ENCODE peak calls at places on chromosomes 2 and 18, in seven cellular contexts. G is H1, I is transverse colon, E is stomach, R is sigmoid colon, A is K562, M is GM12878. D is an unnamed sample.

GRCh38 chr2:60888853-60889252 is 7.5 kb downstream of the REL start:
- DNase-seq in G (no peak), I (no peak), E (no peak), R (no peak), A (no peak), M (no peak), D (no peak)

GRCh38 chr2:97348841-97349240 is 235.9 kb downstream of the ANKRD36 start:
- DNase-seq in G (no peak), I (no peak), E (no peak), R (no peak), A (no peak), M (no peak), D (no peak)

GRCh38 chr2:69645926-69646325 is 2.4 kb upstream of the AAK1 start:
- DNase-seq in G (no peak), I (no peak), E (no peak), R (no peak), A (no peak), M (no peak), D (no peak)

GRCh38 chr18:48902023-48902855 is 48.5 kb downstream of the SMAD7 start:
- DNase-seq in G (no peak), I (peak; percentile 75), E (peak; percentile 89), R (peak; percentile 93), A (peak; percentile 67), M (no peak), D (peak; percentile 96)

GRCh38 chr18:74065366-74065765 is 82.3 kb downstream of the FBXO15 start:
- DNase-seq in G (no peak), I (no peak), E (no peak), R (no peak), A (no peak), M (no peak), D (no peak)

GRCh38 chr2:7269993-7270392 is 352.8 kb downstream of the RNF144A start:
- DNase-seq in G (no peak), I (no peak), E (no peak), R (no peak), A (no peak), M (no peak), D (peak; percentile 62)

GRCh38 chr18:58997811-58998337 is 133.2 kb downstream of the ZNF532 start:
- DNase-seq in G (no peak), I (no peak), E (no peak), R (no peak), A (no peak), M (no peak), D (no peak)

GRCh38 chr2:235999011-235999410 is 169.2 kb downstream of the GBX2 start:
- DNase-seq in G (no peak), I (no peak), E (no peak), R (no peak), A (no peak), M (no peak), D (no peak)

GRCh38 chr2:127421871-127422618 is 3.8 kb downstream of the PROC start:
- DNase-seq in G (no peak), I (no peak), E (peak; percentile 22), R (peak; percentile 61), A (no peak), M (no peak), D (no peak)

GRCh38 chr2:70043252-70043875 is 43.9 kb upstream of the PCBP1 start:
- DNase-seq in G (no peak), I (peak; percentile 14), E (peak; percentile 35), R (no peak), A (no peak), M (no peak), D (no peak)

GRCh38 chr18:61949946-61950345 is 57.1 kb upstream of the RNF152 start:
- DNase-seq in G (no peak), I (no peak), E (no peak), R (no peak), A (no peak), M (no peak), D (peak; percentile 64)

GRCh38 chr2:25822190-25823117 is 55.8 kb downstream of the ASXL2 start:
- DNase-seq in G (peak; percentile 13), I (peak; percentile 32), E (peak; percentile 46), R (peak; percentile 63), A (no peak), M (no peak), D (no peak)

GRCh38 chr2:72919414-72920316 is 2.3 kb downstream of the EMX1 start:
- DNase-seq in G (no peak), I (no peak), E (peak; percentile 20), R (peak; percentile 3), A (no peak), M (no peak), D (no peak)

GRCh38 chr2:133331437-133331836 is 236.8 kb downstream of the NCKAP5 start:
- DNase-seq in G (no peak), I (no peak), E (no peak), R (no peak), A (no peak), M (no peak), D (peak; percentile 87)

GRCh38 chr2:46239847-46240181 is 57.4 kb upstream of the EPAS1 start:
- DNase-seq in G (no peak), I (no peak), E (no peak), R (no peak), A (no peak), M (peak; percentile 47), D (no peak)

GRCh38 chr18:154151-154550 is 4.2 kb upstream of the USP14 start:
- DNase-seq in G (no peak), I (no peak), E (no peak), R (no peak), A (no peak), M (no peak), D (no peak)
- TF ChIP-seq POLR2AphosphoS5 in G (no peak), I (no peak), E (no peak), R (no peak), A (no peak), M (no peak), D (no peak)

GRCh38 chr2:80624062-80624461 is 319.5 kb upstream of the LRRTM1 start:
- DNase-seq in G (no peak), I (no peak), E (no peak), R (no peak), A (no peak), M (no peak), D (no peak)
- H3K4me1 ChIP-seq in G (no peaks in the 10 kb centered on the region), I (no peaks in the 10 kb centered on the region), E (no peaks in the 10 kb centered on the region), R (no peaks in the 10 kb centered on the region), A (no peaks in the 10 kb centered on the region), M (no peaks in the 10 kb centered on the region), D (no peaks in the 10 kb centered on the region)

DNA sequence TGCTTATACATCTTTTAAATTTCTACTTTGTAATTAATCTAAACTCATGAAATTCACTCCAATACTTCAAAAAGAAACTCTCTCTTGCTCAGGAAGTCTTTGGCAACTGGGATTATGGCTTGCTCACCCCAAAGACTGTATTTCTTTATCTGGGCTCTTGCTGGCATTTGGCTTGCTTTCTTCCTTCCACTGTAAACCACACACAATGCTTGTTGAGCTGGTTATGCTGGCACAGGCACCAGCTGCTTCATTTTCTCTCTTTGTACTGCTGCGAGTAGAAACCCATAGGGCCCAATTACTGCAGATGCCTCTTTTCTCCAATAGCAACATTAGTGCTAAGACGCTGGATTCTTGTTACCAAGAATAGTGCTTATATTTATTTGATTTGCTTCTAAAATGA is 51.4 kb downstream of the SLC38A11 start:
- DNase-seq in G (no peak), I (no peak), E (peak; percentile 79), R (no peak), A (no peak), M (no peak), D (no peak)
- TF ChIP-seq EP300 in G (no peak), I (no peak), E (no peak), R (no peak), A (no peak), M (no peak), D (no peak)

DNA sequence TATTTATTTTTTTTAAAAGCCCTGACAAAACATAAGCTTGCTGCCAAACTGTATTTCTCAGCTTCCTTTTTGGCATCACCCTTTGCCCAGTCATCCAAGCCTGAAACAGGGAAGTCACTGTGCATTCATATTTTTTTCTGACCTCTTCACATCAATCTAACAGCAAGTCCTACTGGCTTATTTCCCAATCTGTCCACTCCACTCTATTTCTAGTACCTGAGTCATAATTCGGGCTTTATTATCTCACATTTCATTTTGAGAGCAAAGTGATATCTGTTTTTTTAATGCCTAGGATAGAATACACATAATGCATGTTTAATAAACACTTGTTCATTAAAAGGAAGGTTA is 5.1 kb downstream of the HNMT start:
- DNase-seq in G (no peak), I (no peak), E (peak; percentile 32), R (no peak), A (no peak), M (no peak), D (no peak)
- TF ChIP-seq POLR2AphosphoS5 in G (no peak), I (no peak), E (no peak), R (peak; percentile 15), A (no peak), M (no peak), D (no peak)

GRCh38 chr2:183037660-183038340 is 457 bp downstream of the NCKAP1 start:
- DNase-seq in G (no peak), I (peak; percentile 50), E (no peak), R (peak; percentile 77), A (peak; percentile 54), M (no peak), D (no peak)

GRCh38 chr2:183035298-183035953 is 2.8 kb downstream of the NCKAP1 start:
- DNase-seq in G (no peak), I (no peak), E (no peak), R (no peak), A (no peak), M (no peak), D (no peak)

GRCh38 chr2:183034806-183035205 is 3.5 kb downstream of the NCKAP1 start:
- DNase-seq in G (no peak), I (no peak), E (no peak), R (no peak), A (no peak), M (no peak), D (no peak)

GRCh38 chr2:183037281-183037659 is 987 bp downstream of the NCKAP1 start:
- DNase-seq in G (no peak), I (no peak), E (no peak), R (no peak), A (no peak), M (no peak), D (no peak)

GRCh38 chr2:183035954-183036669 is 2.1 kb downstream of the NCKAP1 start:
- DNase-seq in G (no peak), I (no peak), E (no peak), R (no peak), A (no peak), M (peak; percentile 15), D (no peak)
- H3K4me1 ChIP-seq in G (peaks cover 3% of the 10 kb centered on the region), I (peaks cover 21% of the 10 kb centered on the region), E (peaks cover 34% of the 10 kb centered on the region), R (peaks cover 58% of the 10 kb centered on the region), A (peaks cover 31% of the 10 kb centered on the region), M (peaks cover 13% of the 10 kb centered on the region), D (peaks cover 67% of the 10 kb centered on the region)

DNA sequence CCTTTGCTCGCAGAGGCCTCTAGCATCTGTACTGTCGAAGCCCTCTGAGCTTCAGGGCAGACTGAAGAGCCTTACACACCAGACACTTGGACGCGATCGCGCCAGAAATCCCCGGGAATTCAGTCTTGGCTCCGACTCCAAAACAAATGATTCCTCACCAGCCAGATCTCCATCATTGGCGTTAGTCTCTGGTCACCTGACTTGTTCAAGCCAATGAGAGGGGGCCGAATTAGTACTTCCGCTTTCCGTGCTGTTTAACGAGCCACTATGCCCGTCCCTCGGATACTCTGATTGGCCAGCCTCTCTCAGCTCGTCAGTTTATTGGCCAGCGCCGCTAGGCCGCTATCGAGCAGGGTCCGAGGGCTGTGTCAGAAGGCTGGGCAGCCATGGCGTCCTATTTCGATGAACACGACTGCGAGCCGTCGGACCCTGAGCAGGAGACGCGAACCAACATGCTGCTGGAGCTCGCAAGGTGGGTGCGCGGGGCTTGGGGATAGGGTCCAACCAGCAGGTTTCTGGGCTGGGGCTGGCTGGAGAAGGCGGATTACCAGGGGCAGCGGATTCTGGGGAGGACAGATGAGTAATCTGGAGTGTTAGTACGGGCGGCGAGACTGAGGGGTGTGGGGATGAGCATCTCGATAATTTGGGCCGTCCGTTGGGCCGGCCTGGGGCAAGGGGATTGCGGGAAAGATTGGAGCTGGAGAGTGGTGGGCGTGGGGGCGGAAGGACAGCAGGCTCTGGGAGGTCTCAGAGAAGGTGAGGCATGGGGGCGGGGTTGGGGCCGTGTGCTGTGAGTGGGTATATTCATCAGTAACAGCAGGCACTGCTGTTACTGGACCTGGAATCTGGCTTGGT is at the start of gene RNF181:
- DNase-seq in G (peak; percentile 85), I (peak; percentile 96), E (peak; percentile 95), R (peak; percentile 99), A (peak; percentile 94), M (peak; percentile 94), D (peak; percentile 99)
- TF ChIP-seq EP300 in G (no peak), I (no peak), E (no peak), R (no peak), A (no peak), M (no peak), D (no peak)

D was measured in esophagus muscularis mucosa.